ENCODE peak calls at places on chromosomes 1 and 21, in five cellular contexts. M, Y, I, S and N are unnamed samples.
A peak's percentile ranks its signal among the peaks of the same experiment; 100 is the strongest.

GRCh38 chr1:21914880-21915640 is 22.1 kb downstream of the HSPG2 start:
- DNase-seq in M (no peak), I (no peak), S (no peak), Y (no peak), N (no peak)

GRCh38 chr1:228963795-228964177 is 228.5 kb downstream of the RHOU start:
- DNase-seq in I (peak; percentile 68), M (peak; percentile 20), S (no peak), Y (no peak), N (no peak)

GRCh38 chr1:223102797-223103533 is 40.1 kb downstream of the TLR5 start:
- DNase-seq in S (no peak), I (no peak), Y (no peak), M (peak; percentile 59), N (no peak)

GRCh38 chr21:43609501-43610340 is 49.6 kb downstream of the HSF2BP start:
- DNase-seq in S (no peak), M (peak; percentile 94), Y (no peak), I (no peak), N (no peak)

GRCh38 chr1:184851822-184852746 is 97.4 kb upstream of the EDEM3 start:
- DNase-seq in M (no peak), Y (no peak), S (no peak), I (no peak), N (no peak)

GRCh38 chr1:160768295-160768657 is 27.7 kb upstream of the LY9 start:
- DNase-seq in Y (peak; percentile 77), S (peak; percentile 71), I (no peak), M (peak; percentile 74), N (peak; percentile 81)

GRCh38 chr1:23589506-23589872 is 30.2 kb upstream of the ID3 start:
- DNase-seq in M (no peak), I (no peak), S (no peak), Y (no peak), N (no peak)

GRCh38 chr21:35593000-35593502 is 467.3 kb downstream of the SETD4 start:
- DNase-seq in S (no peak), I (no peak), Y (no peak), M (peak; percentile 56), N (no peak)

GRCh38 chr1:229114315-229114714 is 156.6 kb upstream of the RAB4A start:
- DNase-seq in S (no peak), Y (no peak), M (peak; percentile 71), I (no peak), N (no peak)

GRCh38 chr1:2861988-2862430 is 60.5 kb upstream of the TTC34 start:
- DNase-seq in S (no peak), M (no peak), Y (no peak), I (no peak), N (no peak)

GRCh38 chr1:236089046-236089773 is 24.3 kb upstream of the NID1 start:
- DNase-seq in I (no peak), S (no peak), M (peak; percentile 41), Y (no peak), N (no peak)

GRCh38 chr1:223006794-223007193 is 136.3 kb downstream of the TLR5 start:
- DNase-seq in S (no peak), M (no peak), I (no peak), Y (no peak), N (no peak)